ENCODE peak calls at places on chromosomes 7 and 10, in six cellular contexts. K is transverse colon; F is B cell; A is NCI-H2081; J is stimulated activated CD4-positive, alpha-beta T cell treated with anti-CD3 and anti-CD28 coated beads, Interleukin-1b, Interleukin-23, amount 100 ng/mL, for 4 hours; G is activated T-cell treated with anti-CD3 and anti-CD28 coated beads, Interleukin-2, amount 50 U/mL, for 72 hours. P is an unnamed sample.

GRCh38 chr7:83832009-83832408 is 183.1 kb upstream of the SEMA3E start:
- DNase-seq in K (no peak), A (no peak), J (no peak), G (no peak), F (no peak), P (no peak)

GRCh38 chr7:134293029-134293740 is 23.5 kb downstream of the SLC35B4 start:
- DNase-seq in F (peak; percentile 39), K (peak; percentile 35), J (no peak), G (no peak), A (no peak), P (no peak)

GRCh38 chr7:114502454-114503254 is 88.0 kb downstream of the FOXP2 start:
- DNase-seq in J (no peak), K (no peak), G (no peak), F (no peak), A (peak; percentile 2), P (no peak)

GRCh38 chr7:27863866-27864265 is 123.9 kb downstream of the TAX1BP1 start:
- DNase-seq in G (no peak), F (no peak), A (no peak), J (no peak), K (no peak), P (no peak)

GRCh38 chr10:17125316-17125715 is 4.3 kb downstream of the CUBN start:
- DNase-seq in G (no peak), F (no peak), A (no peak), K (no peak), J (no peak), P (no peak)

GRCh38 chr10:115801457-115801856 is 471.5 kb downstream of the GFRA1 start:
- DNase-seq in J (no peak), F (no peak), A (no peak), K (no peak), G (no peak), P (no peak)

GRCh38 chr7:131346885-131347592 is 19.4 kb downstream of the MKLN1 start:
- DNase-seq in G (no peak), K (no peak), J (no peak), A (no peak), F (no peak), P (peak; percentile 39)

GRCh38 chr7:69564454-69565417 is 33.5 kb upstream of the AUTS2 start:
- DNase-seq in J (no peak), K (no peak), F (no peak), G (no peak), A (peak; percentile 77), P (no peak)

GRCh38 chr7:75611557-75612178 is 119.5 kb downstream of the SPDYE5 start:
- DNase-seq in A (no peak), J (no peak), G (no peak), K (peak; percentile 16), F (no peak), P (peak; percentile 86)

GRCh38 chr7:118306771-118307170 is 82.3 kb downstream of the ANKRD7 start:
- DNase-seq in A (no peak), G (no peak), K (no peak), J (no peak), F (no peak), P (no peak)

GRCh38 chr7:81833401-81833800 is 63.6 kb upstream of the HGF start:
- DNase-seq in A (no peak), K (no peak), J (no peak), F (no peak), G (no peak), P (no peak)

GRCh38 chr10:126562209-126562680 is 108.2 kb downstream of the C10orf90 start:
- DNase-seq in K (no peak), A (no peak), J (no peak), F (no peak), G (no peak), P (no peak)

GRCh38 chr7:105734233-105734632 is 142.2 kb downstream of the ATXN7L1 start:
- DNase-seq in F (no peak), K (no peak), G (no peak), J (no peak), A (no peak), P (no peak)

GRCh38 chr7:112234147-112234546 is 27.7 kb downstream of the ZNF277 start:
- DNase-seq in K (no peak), F (no peak), J (no peak), A (no peak), G (no peak), P (no peak)

GRCh38 chr10:114665406-114665805 is 7.3 kb upstream of the ABLIM1 start:
- DNase-seq in A (no peak), F (no peak), K (no peak), J (no peak), G (no peak), P (no peak)

GRCh38 chr7:85535974-85536729 is 349.3 kb upstream of the SEMA3D start:
- DNase-seq in G (no peak), J (no peak), A (no peak), K (no peak), F (no peak), P (no peak)

GRCh38 chr10:69626826-69627225 is 3.2 kb upstream of the FAM241B start:
- DNase-seq in J (no peak), K (no peak), F (no peak), G (no peak), A (no peak), P (no peak)

GRCh38 chr7:120404042-120404441 is 131.1 kb downstream of the KCND2 start:
- DNase-seq in K (no peak), J (no peak), G (no peak), A (no peak), F (no peak), P (no peak)

GRCh38 chr10:79393924-79394610 is 46.8 kb downstream of the PPIF start:
- DNase-seq in A (no peak), J (no peak), K (peak; percentile 5), F (no peak), G (no peak), P (no peak)

GRCh38 chr7:50486512-50486911 is 36.4 kb upstream of the FIGNL1 start:
- DNase-seq in F (no peak), K (no peak), J (no peak), G (no peak), A (no peak), P (no peak)

GRCh38 chr7:129746857-129747529 is 135.5 kb downstream of the NRF1 start:
- DNase-seq in K (no peak), F (no peak), G (no peak), A (no peak), J (no peak), P (no peak)